ENCODE peak calls at places on chromosome 20, in four cellular contexts. W is type B pancreatic cell, J is cardiac muscle cell, B is fibroblast of mammary gland. I is an unnamed sample.

GRCh38 chr20:44701116-44701865 is 13.9 kb upstream of the CCN5 start:
- DNase-seq in W (no peak), J (peak; percentile 57), B (peak; percentile 63), I (no peak)

GRCh38 chr20:11734431-11734830 is 183.3 kb upstream of the BTBD3 start:
- DNase-seq in W (no peak), J (no peak), B (no peak), I (no peak)

GRCh38 chr20:38935285-38935684 is 9.1 kb downstream of the FAM83D start:
- DNase-seq in W (no peak), J (peak; percentile 47), B (peak; percentile 44), I (no peak)

GRCh38 chr20:52748235-52748950 is 223.8 kb upstream of the TSHZ2 start:
- DNase-seq in W (no peak), J (peak; percentile 61), B (peak; percentile 62), I (no peak)

GRCh38 chr20:44401052-44401769 is 45.7 kb downstream of the HNF4A start:
- DNase-seq in W (no peak), J (no peak), B (no peak), I (no peak)

GRCh38 chr20:58829531-58829941 is 21.2 kb downstream of the GNAS-AS1 start:
- DNase-seq in W (no peak), J (peak; percentile 25), B (peak; percentile 18), I (no peak)

GRCh38 chr20:43949248-43949647 is 34.6 kb downstream of the TOX2 start:
- DNase-seq in W (no peak), J (no peak), B (no peak), I (no peak)

GRCh38 chr20:39042279-39043150 is 80.4 kb downstream of the DHX35 start:
- DNase-seq in W (no peak), J (peak; percentile 8), B (peak; percentile 42), I (no peak)

GRCh38 chr20:38131588-38132121 is 33.4 kb downstream of the TGM2 start:
- DNase-seq in W (no peak), J (no peak), B (no peak), I (no peak)

GRCh38 chr20:54745780-54746179 is 270.4 kb downstream of the DOK5 start:
- DNase-seq in W (no peak), J (no peak), B (no peak), I (no peak)

GRCh38 chr20:1373614-1374013 is 19.2 kb downstream of the FKBP1A start:
- DNase-seq in W (no peak), J (no peak), B (no peak), I (no peak)

GRCh38 chr20:58033026-58033536 is 195.4 kb downstream of the ANKRD60 start:
- DNase-seq in W (no peak), J (no peak), B (no peak), I (no peak)

GRCh38 chr20:56411759-56412472 is at the start of gene CASS4:
- DNase-seq in W (no peak), J (peak; percentile 94), B (peak; percentile 83), I (no peak)

GRCh38 chr20:57327820-57328219 is 1.8 kb upstream of the SPO11 start:
- DNase-seq in W (no peak), J (no peak), B (no peak), I (no peak)

GRCh38 chr20:52943185-52943841 is 28.8 kb upstream of the TSHZ2 start:
- DNase-seq in W (no peak), J (peak; percentile 84), B (peak; percentile 85), I (no peak)

GRCh38 chr20:4942336-4942735 is 59.0 kb downstream of the SLC23A2 start:
- DNase-seq in W (no peak), J (no peak), B (peak; percentile 87), I (no peak)

GRCh38 chr20:47330933-47331708 is 25.4 kb downstream of the ZMYND8 start:
- DNase-seq in W (no peak), J (peak; percentile 81), B (peak; percentile 97), I (no peak)

GRCh38 chr20:40797425-40797824 is 108.4 kb upstream of the MAFB start:
- DNase-seq in W (peak; percentile 27), J (peak; percentile 29), B (peak; percentile 22), I (no peak)

GRCh38 chr20:38673731-38674177 is 50.5 kb upstream of the SLC32A1 start:
- DNase-seq in W (no peak), J (peak; percentile 15), B (peak; percentile 9), I (no peak)

GRCh38 chr20:14434379-14435136 is 97.1 kb upstream of the FLRT3 start:
- DNase-seq in W (no peak), J (no peak), B (peak; percentile 65), I (no peak)

GRCh38 chr20:16599257-16599656 is 26.0 kb upstream of the KIF16B start:
- DNase-seq in W (no peak), J (no peak), B (no peak), I (no peak)

GRCh38 chr20:2403291-2404052 is 22.8 kb downstream of the TGM6 start:
- DNase-seq in W (no peak), J (no peak), B (no peak), I (no peak)

GRCh38 chr20:40961176-40961575 is 67.4 kb upstream of the TOP1 start:
- DNase-seq in W (peak; percentile 39), J (no peak), B (no peak), I (no peak)

GRCh38 chr20:61263084-61263695 is 11.1 kb downstream of the CDH4 start:
- DNase-seq in W (peak; percentile 70), J (peak; percentile 22), B (peak; percentile 33), I (peak; percentile 70)

GRCh38 chr20:17710379-17711305 is 10.9 kb downstream of the BANF2 start:
- DNase-seq in W (no peak), J (peak; percentile 45), B (peak; percentile 28), I (no peak)

GRCh38 chr20:58660855-58661254 is 9.8 kb downstream of the STX16 start:
- DNase-seq in W (no peak), J (no peak), B (no peak), I (no peak)

GRCh38 chr20:4788314-4788713 is 66.6 kb downstream of the PRND start:
- DNase-seq in W (no peak), J (no peak), B (no peak), I (no peak)

GRCh38 chr20:17840423-17840822 is 128.2 kb downstream of the SNX5 start:
- DNase-seq in W (no peak), J (no peak), B (no peak), I (no peak)

GRCh38 chr20:21234816-21235215 is 68.3 kb upstream of the XRN2 start:
- DNase-seq in W (no peak), J (no peak), B (no peak), I (no peak)

GRCh38 chr20:48603819-48604405 is 223.9 kb downstream of the PREX1 start:
- DNase-seq in W (no peak), J (no peak), B (no peak), I (no peak)

GRCh38 chr20:13396036-13396435 is 175.0 kb downstream of the ISM1 start:
- DNase-seq in W (no peak), J (no peak), B (no peak), I (no peak)

GRCh38 chr20:10651227-10651990 is 22.4 kb downstream of the JAG1 start:
- DNase-seq in W (no peak), J (peak; percentile 79), B (peak; percentile 33), I (no peak)
- TF ChIP-seq CTCF in W (no peak), J (no peak), B (no peak), I (no peak)

GRCh38 chr20:46121531-46121930 is 3.4 kb downstream of the CD40 start:
- DNase-seq in W (no peak), J (peak; percentile 11), B (no peak), I (no peak)

GRCh38 chr20:46123482-46124245 is 5.5 kb downstream of the CD40 start:
- DNase-seq in W (no peak), J (no peak), B (no peak), I (no peak)

GRCh38 chr20:46122071-46122470 is 4.0 kb downstream of the CD40 start:
- DNase-seq in W (no peak), J (peak; percentile 75), B (peak; percentile 76), I (no peak)

GRCh38 chr20:46120136-46120535 is 2.0 kb downstream of the CD40 start:
- DNase-seq in W (no peak), J (no peak), B (no peak), I (no peak)

DNA sequence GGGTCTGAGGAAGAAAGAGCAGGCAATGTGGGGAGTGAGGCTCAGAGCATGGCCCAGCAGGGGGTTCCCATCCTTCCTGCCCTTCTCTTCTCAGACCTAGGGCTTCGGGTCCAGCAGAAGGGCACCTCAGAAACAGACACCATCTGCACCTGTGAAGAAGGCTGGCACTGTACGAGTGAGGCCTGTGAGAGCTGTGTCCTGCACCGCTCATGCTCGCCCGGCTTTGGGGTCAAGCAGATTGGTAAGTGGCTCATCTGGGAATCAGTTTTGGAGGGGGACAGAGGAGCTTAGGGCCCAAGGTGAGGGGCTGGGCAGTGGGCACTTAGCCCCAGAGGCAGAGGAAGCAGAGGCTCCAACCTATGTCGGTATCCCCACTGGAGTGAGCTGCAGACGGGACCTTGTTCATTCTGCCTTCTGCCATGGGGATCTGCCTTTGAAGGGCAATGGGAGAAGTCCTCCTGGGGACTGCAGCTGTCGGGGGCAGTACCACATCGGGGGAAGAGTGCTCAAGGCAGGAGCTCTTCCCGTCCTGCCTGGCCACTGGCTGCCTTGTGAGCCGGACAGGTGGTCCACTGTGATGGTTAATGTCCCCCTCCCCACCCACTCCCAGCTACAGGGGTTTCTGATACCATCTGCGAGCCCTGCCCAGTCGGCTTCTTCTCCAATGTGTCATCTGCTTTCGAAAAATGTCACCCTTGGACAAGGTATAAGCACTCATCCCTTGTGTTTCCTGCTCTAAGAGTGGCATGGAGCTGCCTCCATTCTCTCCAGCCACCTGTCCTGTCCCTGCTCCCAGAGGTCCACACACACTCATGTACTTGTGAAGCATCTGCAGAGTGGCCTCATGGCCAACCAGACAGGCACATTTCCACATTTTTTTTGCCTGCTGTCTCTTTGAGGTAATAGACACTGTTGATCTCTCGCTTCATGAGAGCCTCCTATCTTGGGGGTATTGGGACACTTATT is 4.7 kb downstream of the CD40 start:
- DNase-seq in W (no peak), J (no peak), B (no peak), I (no peak)
- TF ChIP-seq CTCF in W (no peak), J (no peak), B (no peak), I (no peak)

DNA sequence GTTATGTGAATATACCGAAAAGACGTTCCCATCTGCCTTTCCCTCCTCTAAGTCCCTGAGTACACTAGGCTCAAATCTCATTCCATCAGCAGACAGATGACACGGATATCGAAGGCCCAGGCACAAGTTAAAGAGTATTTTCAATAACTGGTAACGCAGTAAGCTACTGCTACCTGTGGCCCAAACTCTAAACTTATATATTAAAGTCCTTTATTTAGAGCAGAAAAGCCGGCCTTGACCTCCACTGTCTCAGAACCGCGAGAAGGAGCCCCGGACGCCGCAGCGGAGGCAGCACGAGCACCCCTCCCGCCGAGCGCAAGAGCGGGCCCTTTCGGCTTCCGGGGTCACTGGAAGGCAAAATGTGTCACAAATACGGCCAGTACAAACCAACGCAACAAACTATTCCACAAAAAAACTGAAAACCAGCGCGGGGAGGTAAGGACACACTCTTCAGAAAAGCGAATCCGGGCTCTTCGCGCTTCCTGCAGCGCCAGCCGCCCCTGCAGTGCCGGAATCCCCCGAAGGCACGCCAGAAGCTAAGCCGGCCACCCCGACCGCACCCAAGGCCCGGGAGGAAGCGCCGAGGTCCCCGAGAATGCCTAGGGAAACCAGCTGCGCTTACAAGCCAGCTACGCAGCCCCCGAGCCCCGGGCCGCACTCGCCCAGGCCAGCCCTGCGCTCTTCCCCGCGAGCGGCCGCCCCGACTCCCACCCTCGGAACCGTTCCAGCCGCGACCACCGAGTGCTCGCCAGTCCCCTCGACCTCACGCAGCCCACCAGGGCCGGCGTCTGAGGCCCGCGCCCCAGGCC is 681 bp downstream of the DIDO1 start:
- DNase-seq in W (no peak), J (peak; percentile 21), B (no peak), I (peak; percentile 25)
- TF ChIP-seq CTCF in W (no peak), J (no peak), B (no peak), I (no peak)

DNA sequence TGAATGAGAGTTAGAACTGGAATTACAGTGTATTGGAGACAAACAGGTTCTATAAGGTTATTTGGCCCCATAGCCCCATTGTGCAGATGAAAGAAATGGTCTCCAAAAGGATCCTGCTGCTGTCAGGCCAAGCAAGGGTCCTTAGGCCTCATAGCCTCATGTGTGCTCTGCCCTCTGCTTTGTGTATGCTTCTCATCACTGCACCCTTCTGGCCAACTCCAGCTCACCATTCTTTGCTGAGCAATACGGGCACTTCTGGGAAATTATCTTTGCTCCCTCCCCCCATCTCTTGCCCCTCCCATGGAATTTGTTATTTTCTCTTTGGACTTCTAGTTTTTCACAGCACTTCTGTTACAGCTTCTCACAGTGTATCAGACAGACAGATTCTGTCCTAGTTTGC is 298.8 kb downstream of the FOXA2 start:
- DNase-seq in W (no peak), J (no peak), B (no peak), I (no peak)
- TF ChIP-seq CTCF in W (no peak), J (no peak), B (no peak), I (no peak)

I was measured in neural crest cell.